ENCODE peak calls at places on chromosomes 16 and 17, in nine cellular contexts. One of them, this sample, is unnamed.

GRCh38 chr16:1357906-1358566 is 6.3 kb downstream of the GNPTG start:
- DNase-seq in lower leg skin: no peak
- DNase-seq in upper lobe of right lung: no peak
- DNase-seq in prostate gland: no peak
- DNase-seq in GF-D8: no peak
- DNase-seq in SK-MEL-5: no peak
- DNase-seq in MCF 10A: no peak
- DNase-seq in uterus: no peak
- DNase-seq in stimulated activated CD4-positive, alpha-beta T cell treated with anti-CD3 and anti-CD28 coated beads, Interleukin-1b, Interleukin-23, amount 100 ng/mL, for 24 hours: no peak
- DNase-seq in this sample: no peak

GRCh38 chr16:11138769-11139623 is 117.0 kb downstream of the SOCS1 start:
- DNase-seq in lower leg skin: no peak
- DNase-seq in upper lobe of right lung: no peak
- DNase-seq in prostate gland: no peak
- DNase-seq in GF-D8: no peak
- DNase-seq in SK-MEL-5: no peak
- DNase-seq in MCF 10A: peak
- DNase-seq in uterus: no peak
- DNase-seq in stimulated activated CD4-positive, alpha-beta T cell treated with anti-CD3 and anti-CD28 coated beads, Interleukin-1b, Interleukin-23, amount 100 ng/mL, for 24 hours: no peak
- DNase-seq in this sample: no peak

GRCh38 chr16:85148959-85149358 is 36.7 kb upstream of the CIBAR2 start:
- DNase-seq in lower leg skin: no peak
- DNase-seq in upper lobe of right lung: no peak
- DNase-seq in prostate gland: no peak
- DNase-seq in GF-D8: no peak
- DNase-seq in SK-MEL-5: no peak
- DNase-seq in MCF 10A: peak
- DNase-seq in uterus: peak
- DNase-seq in stimulated activated CD4-positive, alpha-beta T cell treated with anti-CD3 and anti-CD28 coated beads, Interleukin-1b, Interleukin-23, amount 100 ng/mL, for 24 hours: no peak
- DNase-seq in this sample: no peak

GRCh38 chr17:42883802-42884553 is 16.6 kb upstream of the G6PC1 start:
- DNase-seq in lower leg skin: no peak
- DNase-seq in upper lobe of right lung: no peak
- DNase-seq in prostate gland: no peak
- DNase-seq in GF-D8: no peak
- DNase-seq in SK-MEL-5: no peak
- DNase-seq in MCF 10A: no peak
- DNase-seq in uterus: no peak
- DNase-seq in stimulated activated CD4-positive, alpha-beta T cell treated with anti-CD3 and anti-CD28 coated beads, Interleukin-1b, Interleukin-23, amount 100 ng/mL, for 24 hours: no peak
- DNase-seq in this sample: no peak

GRCh38 chr17:79159926-79160325 is 85.3 kb downstream of the ENGASE start:
- DNase-seq in lower leg skin: no peak
- DNase-seq in upper lobe of right lung: no peak
- DNase-seq in prostate gland: no peak
- DNase-seq in GF-D8: no peak
- DNase-seq in SK-MEL-5: no peak
- DNase-seq in MCF 10A: no peak
- DNase-seq in uterus: no peak
- DNase-seq in stimulated activated CD4-positive, alpha-beta T cell treated with anti-CD3 and anti-CD28 coated beads, Interleukin-1b, Interleukin-23, amount 100 ng/mL, for 24 hours: no peak
- DNase-seq in this sample: no peak

GRCh38 chr16:15518412-15519351 is 84.3 kb downstream of the BMERB1 start:
- DNase-seq in lower leg skin: no peak
- DNase-seq in upper lobe of right lung: no peak
- DNase-seq in prostate gland: no peak
- DNase-seq in GF-D8: no peak
- DNase-seq in SK-MEL-5: peak
- DNase-seq in MCF 10A: no peak
- DNase-seq in uterus: peak
- DNase-seq in stimulated activated CD4-positive, alpha-beta T cell treated with anti-CD3 and anti-CD28 coated beads, Interleukin-1b, Interleukin-23, amount 100 ng/mL, for 24 hours: no peak
- DNase-seq in this sample: peak

GRCh38 chr16:66604376-66605176 is at the start of gene CMTM3:
- DNase-seq in lower leg skin: no peak
- DNase-seq in upper lobe of right lung: peak
- DNase-seq in prostate gland: no peak
- DNase-seq in GF-D8: peak
- DNase-seq in SK-MEL-5: peak
- DNase-seq in MCF 10A: peak
- DNase-seq in uterus: peak
- DNase-seq in stimulated activated CD4-positive, alpha-beta T cell treated with anti-CD3 and anti-CD28 coated beads, Interleukin-1b, Interleukin-23, amount 100 ng/mL, for 24 hours: no peak
- DNase-seq in this sample: peak

GRCh38 chr16:57694556-57695377 is at the start of gene DRC7:
- DNase-seq in lower leg skin: peak
- DNase-seq in upper lobe of right lung: no peak
- DNase-seq in prostate gland: no peak
- DNase-seq in GF-D8: peak
- DNase-seq in SK-MEL-5: peak
- DNase-seq in MCF 10A: peak
- DNase-seq in uterus: peak
- DNase-seq in stimulated activated CD4-positive, alpha-beta T cell treated with anti-CD3 and anti-CD28 coated beads, Interleukin-1b, Interleukin-23, amount 100 ng/mL, for 24 hours: no peak
- DNase-seq in this sample: peak

GRCh38 chr17:42849031-42849430 is 2.0 kb upstream of the AOC3 start:
- DNase-seq in lower leg skin: no peak
- DNase-seq in upper lobe of right lung: no peak
- DNase-seq in prostate gland: no peak
- DNase-seq in GF-D8: no peak
- DNase-seq in SK-MEL-5: no peak
- DNase-seq in MCF 10A: no peak
- DNase-seq in uterus: no peak
- DNase-seq in stimulated activated CD4-positive, alpha-beta T cell treated with anti-CD3 and anti-CD28 coated beads, Interleukin-1b, Interleukin-23, amount 100 ng/mL, for 24 hours: no peak
- DNase-seq in this sample: no peak

GRCh38 chr16:57998484-57998883 is 2.0 kb downstream of the ZNF319 start:
- DNase-seq in lower leg skin: no peak
- DNase-seq in upper lobe of right lung: peak
- DNase-seq in prostate gland: no peak
- DNase-seq in GF-D8: peak
- DNase-seq in SK-MEL-5: no peak
- DNase-seq in MCF 10A: peak
- DNase-seq in uterus: no peak
- DNase-seq in stimulated activated CD4-positive, alpha-beta T cell treated with anti-CD3 and anti-CD28 coated beads, Interleukin-1b, Interleukin-23, amount 100 ng/mL, for 24 hours: no peak
- DNase-seq in this sample: no peak